ENCODE peak calls at places on chromosomes 13 and 19, in four cellular contexts. A, F, W and M are unnamed samples.
A peak's percentile ranks its signal among the peaks of the same experiment; 100 is the strongest.

GRCh38 chr19:2415973-2416319 is 11.4 kb downstream of the TIMM13 start:
- DNase-seq in F (no peak), W (no peak), A (no peak), M (no peak)

GRCh38 chr13:46659413-46660065 is 106.6 kb downstream of the LRCH1 start:
- DNase-seq in W (no peak), A (peak; percentile 63), F (no peak), M (no peak)

GRCh38 chr13:48437381-48437780 is 24.5 kb upstream of the LPAR6 start:
- DNase-seq in A (no peak), W (no peak), F (no peak), M (no peak)

GRCh38 chr19:10256970-10257615 is 5.1 kb downstream of the MRPL4 start:
- DNase-seq in A (no peak), F (no peak), W (no peak), M (no peak)

GRCh38 chr13:73138276-73138950 is 79.6 kb downstream of the KLF5 start:
- DNase-seq in W (peak; percentile 54), F (no peak), A (peak; percentile 81), M (no peak)

GRCh38 chr13:28574617-28575142 is 79.8 kb upstream of the FLT1 start:
- DNase-seq in A (peak; percentile 86), F (no peak), W (peak; percentile 94), M (no peak)

GRCh38 chr13:42370229-42370628 is 98.3 kb downstream of the AKAP11 start:
- DNase-seq in A (no peak), W (no peak), F (no peak), M (no peak)

GRCh38 chr13:87669379-87669978 is 1.7 kb upstream of the SLITRK5 start:
- DNase-seq in A (peak; percentile 66), W (no peak), F (peak; percentile 66), M (no peak)

GRCh38 chr19:461664-462551 is 1.1 kb upstream of the SHC2 start:
- DNase-seq in W (no peak), A (no peak), F (no peak), M (no peak)

GRCh38 chr19:33819496-33819874 is 22.8 kb downstream of the KCTD15 start:
- DNase-seq in F (no peak), A (no peak), W (no peak), M (no peak)

GRCh38 chr13:72983085-72983768 is 75.6 kb upstream of the KLF5 start:
- DNase-seq in A (no peak), W (peak; percentile 13), F (no peak), M (no peak)

GRCh38 chr19:21439372-21439771 is 42.4 kb downstream of the ZNF493 start:
- DNase-seq in W (no peak), A (no peak), F (no peak), M (no peak)

GRCh38 chr13:40672310-40673060 is 6.0 kb upstream of the FOXO1 start:
- DNase-seq in A (peak; percentile 70), W (peak; percentile 15), F (no peak), M (no peak)

GRCh38 chr19:1668339-1669123 is 16.1 kb upstream of the TCF3 start:
- DNase-seq in A (no peak), F (peak; percentile 77), W (no peak), M (no peak)

GRCh38 chr19:18626906-18627305 is 9.9 kb upstream of the KLHL26 start:
- DNase-seq in W (no peak), A (no peak), F (no peak), M (no peak)
- TF ChIP-seq CTCF in W (no peak), A (no peak), F (no peak), M (no peak)

DNA sequence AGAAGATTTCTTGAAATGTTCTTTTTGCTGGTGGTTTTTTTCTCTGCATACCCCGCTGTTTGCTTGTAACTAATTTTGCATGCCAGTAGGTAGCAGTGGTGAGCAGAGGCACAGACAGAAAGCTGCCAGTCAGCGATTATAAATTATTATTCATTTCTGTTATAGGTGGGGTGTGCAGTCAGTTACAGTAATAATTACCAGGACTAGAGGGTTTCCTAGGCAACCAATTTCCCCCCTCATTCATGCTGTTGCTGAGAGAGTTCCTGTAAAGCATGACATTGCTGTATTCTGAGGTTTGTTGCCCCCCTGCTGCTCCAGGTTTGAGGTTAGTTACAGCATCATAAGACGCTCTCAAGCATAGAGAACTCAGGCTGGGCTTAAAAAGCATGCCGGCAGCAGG is 104.5 kb downstream of the URI1 start:
- DNase-seq in A (peak; percentile 48), F (no peak), W (no peak), M (no peak)
- TF ChIP-seq CTCF in A (peak; percentile 67), F (peak; percentile 31), W (peak; percentile 44), M (peak; percentile 15)

DNA sequence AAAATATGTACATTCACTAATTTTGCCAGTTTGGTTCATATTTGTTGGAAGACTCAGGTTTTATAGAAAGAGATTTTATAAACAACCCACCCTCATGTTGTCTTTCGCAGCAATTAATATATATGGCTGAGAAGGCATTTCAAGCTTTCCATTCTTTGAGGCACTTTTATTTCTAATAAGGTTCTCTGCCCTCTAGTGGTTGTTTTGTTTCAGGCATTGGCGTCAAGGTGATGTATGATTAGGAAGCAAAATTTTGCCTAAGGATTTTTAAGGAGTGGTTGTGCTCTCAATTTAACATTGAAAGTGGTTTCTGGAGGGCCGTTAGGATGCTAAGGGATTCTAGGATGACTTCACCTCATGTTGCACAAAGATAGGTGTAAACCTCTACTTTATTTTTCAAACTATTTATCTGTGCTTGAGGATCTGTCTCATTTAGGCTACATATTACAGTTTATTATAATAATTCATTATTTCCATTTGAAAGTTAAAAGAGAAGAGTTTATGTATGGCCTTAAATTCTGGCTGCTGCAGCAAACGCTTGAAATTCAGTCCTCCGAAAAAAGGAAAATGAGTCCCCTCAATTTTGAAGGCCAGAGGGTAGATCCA is 35.9 kb downstream of the OXGR1 start:
- DNase-seq in A (peak; percentile 31), F (peak; percentile 66), W (no peak), M (no peak)
- TF ChIP-seq CTCF in A (peak; percentile 47), F (peak; percentile 82), W (peak; percentile 86), M (peak; percentile 33)

DNA sequence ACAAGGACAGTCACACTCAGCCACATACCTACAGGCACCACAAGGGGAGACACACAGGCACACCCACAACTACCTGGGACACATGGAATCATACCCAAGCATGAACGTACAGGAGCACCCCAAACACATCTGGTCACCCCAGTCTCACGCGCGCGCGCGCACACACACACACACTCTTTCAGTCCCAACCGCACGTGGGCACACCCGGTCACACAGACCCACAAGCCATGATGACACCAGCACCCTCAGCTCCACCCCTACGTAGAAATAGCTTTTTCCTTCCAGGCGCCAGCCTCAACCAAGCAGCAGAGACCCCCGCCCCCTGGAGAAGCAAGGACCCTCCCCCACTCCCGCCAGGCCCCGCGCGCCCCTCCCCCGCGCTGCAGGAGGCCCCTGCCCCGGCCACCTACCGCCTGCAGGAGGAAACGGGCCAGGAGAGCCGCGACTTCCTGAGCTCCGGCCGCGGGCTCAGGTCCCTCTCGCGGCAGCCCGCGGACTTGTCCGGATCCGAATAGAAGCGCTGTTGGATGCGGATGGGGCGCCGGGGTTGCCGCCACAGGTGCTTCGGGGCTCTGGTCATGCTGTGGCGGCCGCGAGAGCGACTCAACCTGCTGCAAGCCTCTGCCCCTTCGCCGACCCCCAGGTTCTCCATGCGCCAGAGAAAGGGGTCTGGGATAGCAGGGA is 6.4 kb upstream of the PDE4C start:
- DNase-seq in F (no peak), A (peak; percentile 58), W (no peak), M (no peak)
- TF ChIP-seq CTCF in F (no peak), A (no peak), W (no peak), M (no peak)

DNA sequence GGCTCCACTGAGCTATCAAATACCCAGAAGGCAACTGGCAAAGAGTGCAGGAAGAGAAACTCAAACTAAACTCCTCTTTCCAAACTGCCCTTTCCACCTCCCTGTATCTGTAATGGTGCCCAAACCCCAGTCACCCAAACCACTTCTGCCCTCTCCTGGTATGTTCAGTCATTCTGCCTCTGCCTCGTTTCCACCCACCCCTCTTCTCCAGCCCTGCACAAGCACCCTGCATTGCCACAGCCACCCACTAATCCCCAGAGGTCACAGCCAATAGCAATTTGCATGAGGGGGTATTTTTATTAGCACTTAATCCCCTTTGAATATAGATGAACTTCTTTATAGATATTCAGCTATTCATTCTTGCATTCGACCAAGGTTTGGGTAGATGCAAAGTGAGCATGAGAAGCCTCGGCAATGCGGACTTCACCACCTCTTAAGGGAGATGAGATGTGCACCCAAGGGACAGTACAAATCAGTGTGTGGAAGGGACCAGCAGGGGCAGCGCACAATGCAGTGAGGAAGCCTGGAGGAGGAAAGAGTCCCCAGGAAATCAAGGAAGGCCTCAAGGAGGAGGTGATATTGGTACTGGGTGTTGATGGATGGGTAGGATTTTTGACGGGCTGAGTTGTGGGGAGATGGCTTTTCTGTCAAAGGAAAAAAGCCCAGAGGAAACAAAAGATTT is 12.4 kb downstream of the TMEM272 start:
- DNase-seq in A (peak; percentile 20), W (no peak), F (no peak), M (no peak)
- TF ChIP-seq CTCF in A (peak; percentile 15), W (peak; percentile 33), F (peak; percentile 34), M (peak; percentile 40)

GRCh38 chr19:48999481-49000325 is 6.0 kb downstream of the RUVBL2 start:
- DNase-seq in A (peak; percentile 85), F (peak; percentile 37), W (peak; percentile 43), M (peak; percentile 42)
- TF ChIP-seq CTCF in A (peak; percentile 82), F (peak; percentile 54), W (peak; percentile 85), M (peak; percentile 61)

DNA sequence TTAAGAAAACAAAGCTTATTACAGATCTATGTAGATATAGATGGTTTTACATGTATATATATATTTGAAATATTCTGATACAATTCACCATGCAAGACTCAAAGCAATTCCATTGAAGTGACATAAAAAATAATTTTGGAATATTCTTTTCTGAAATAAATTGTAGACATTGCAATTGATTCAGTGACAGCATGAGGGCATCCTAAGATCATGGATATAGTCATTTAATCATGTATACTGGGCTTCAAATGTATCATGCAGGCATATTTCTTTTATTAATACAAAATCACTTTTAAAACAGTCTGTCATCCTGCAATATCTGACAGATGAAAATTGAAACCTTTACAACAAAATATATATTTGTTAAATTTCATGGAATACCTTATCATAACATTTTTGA is 286.7 kb upstream of the SLITRK6 start:
- DNase-seq in F (no peak), W (no peak), A (peak; percentile 3), M (no peak)
- TF ChIP-seq CTCF in F (no peak), W (no peak), A (peak; percentile 35), M (no peak)